ENCODE peak calls at places on chromosomes 5 and 9, in nine cellular contexts. B is right atrium auricular region, U is tibial nerve, C is foreskin fibroblast, M is IMR-90, K is adrenal gland, Z is nephron progenitor cell, O is GM10248, H is body of pancreas. T is an unnamed sample.
A peak's percentile ranks its signal among the peaks of the same experiment; 100 is the strongest.

GRCh38 chr5:132495672-132496630 is 5.4 kb upstream of the IRF1 start:
- DNase-seq in B (peak; percentile 88), U (peak; percentile 74), C (peak; percentile 95), M (peak; percentile 82), K (peak; percentile 79), Z (peak; percentile 81), O (peak; percentile 83), H (peak; percentile 98), T (peak; percentile 99)

GRCh38 chr5:132428811-132429440 is 59.4 kb downstream of the SLC22A5 start:
- DNase-seq in B (peak; percentile 23), U (no peak), C (peak; percentile 80), M (peak; percentile 87), K (no peak), Z (no peak), O (no peak), H (no peak), T (no peak)

GRCh38 chr5:9852686-9853085 is 222.5 kb upstream of the TAS2R1 start:
- DNase-seq in B (no peak), U (no peak), C (peak; percentile 88), M (peak; percentile 71), K (no peak), Z (no peak), O (no peak), H (no peak), T (no peak)

GRCh38 chr5:16552666-16553343 is 64.0 kb downstream of the RETREG1 start:
- DNase-seq in B (peak; percentile 76), U (peak; percentile 76), C (peak; percentile 85), M (peak; percentile 55), K (peak; percentile 48), Z (peak; percentile 78), O (peak; percentile 44), H (peak; percentile 89), T (peak; percentile 88)

GRCh38 chr5:98433673-98434072 is 339.8 kb upstream of the RGMB start:
- DNase-seq in B (no peak), U (no peak), C (peak; percentile 46), M (peak; percentile 62), K (no peak), Z (no peak), O (no peak), H (no peak), T (no peak)

GRCh38 chr5:13218518-13218917 is 726.0 kb downstream of the DNAH5 start:
- DNase-seq in B (no peak), U (no peak), C (no peak), M (no peak), K (no peak), Z (no peak), O (no peak), H (no peak), T (no peak)

GRCh38 chr9:121029469-121029868 is 20.6 kb downstream of the C5 start:
- DNase-seq in B (no peak), U (no peak), C (no peak), M (no peak), K (no peak), Z (no peak), O (no peak), H (no peak), T (no peak)

GRCh38 chr5:150505041-150505511 is 2.9 kb upstream of the NDST1 start:
- DNase-seq in B (no peak), U (no peak), C (no peak), M (no peak), K (no peak), Z (no peak), O (no peak), H (no peak), T (no peak)

GRCh38 chr9:114539718-114540410 is 34.6 kb upstream of the WHRN start:
- DNase-seq in B (no peak), U (no peak), C (no peak), M (no peak), K (no peak), Z (no peak), O (no peak), H (no peak), T (no peak)

GRCh38 chr9:127525426-127526188 is 74.3 kb downstream of the LRSAM1 start:
- DNase-seq in B (no peak), U (no peak), C (peak; percentile 75), M (peak; percentile 58), K (no peak), Z (no peak), O (no peak), H (peak; percentile 30), T (no peak)

GRCh38 chr9:89616411-89616810 is 11.6 kb downstream of the GADD45G start:
- DNase-seq in B (no peak), U (no peak), C (no peak), M (no peak), K (no peak), Z (no peak), O (no peak), H (no peak), T (no peak)

DNA sequence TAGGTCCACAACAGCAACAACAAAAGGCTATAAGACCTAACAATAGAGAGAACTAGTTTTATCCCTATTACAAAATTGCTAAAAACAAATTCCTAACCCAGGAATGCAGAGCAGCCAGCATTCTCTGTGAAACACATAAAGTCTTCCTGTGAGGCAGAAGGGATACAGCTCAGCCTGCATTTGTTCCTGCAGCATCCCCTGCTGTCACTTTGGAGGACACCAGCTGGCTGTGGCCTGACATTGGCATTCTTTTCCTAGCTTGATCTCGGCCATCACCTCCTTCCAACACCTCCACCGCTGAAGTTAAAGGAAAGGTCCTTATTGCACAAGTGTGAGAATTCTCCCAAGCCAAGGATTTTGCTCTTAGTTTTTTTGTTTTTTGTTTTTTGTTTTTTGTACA is 186.1 kb downstream of the SNCAIP start:
- DNase-seq in B (no peak), U (no peak), C (peak; percentile 40), M (peak; percentile 32), K (no peak), Z (peak; percentile 17), O (no peak), H (no peak), T (no peak)
- TF ChIP-seq CTCF in B (no peak), U (no peak), C (peak; percentile 44), M (peak; percentile 57), K (no peak), Z (peak; percentile 51), O (no peak), H (no peak), T (no peak)

GRCh38 chr9:99154356-99154755 is 49.4 kb downstream of the TGFBR1 start:
- DNase-seq in B (no peak), U (no peak), C (no peak), M (no peak), K (no peak), Z (no peak), O (no peak), H (no peak), T (no peak)
- TF ChIP-seq CTCF in B (no peak), U (no peak), C (no peak), M (no peak), K (no peak), Z (no peak), O (no peak), H (no peak), T (no peak)

GRCh38 chr5:178318893-178319292 is 86.3 kb upstream of the PHYKPL start:
- DNase-seq in B (no peak), U (no peak), C (no peak), M (no peak), K (no peak), Z (no peak), O (no peak), H (no peak), T (no peak)

GRCh38 chr5:178322736-178323540 is 90.3 kb upstream of the PHYKPL start:
- DNase-seq in B (no peak), U (no peak), C (no peak), M (no peak), K (no peak), Z (no peak), O (no peak), H (no peak), T (no peak)

GRCh38 chr5:178320281-178320855 is 87.8 kb upstream of the PHYKPL start:
- DNase-seq in B (no peak), U (no peak), C (no peak), M (no peak), K (no peak), Z (no peak), O (no peak), H (no peak), T (no peak)

GRCh38 chr5:178318382-178318781 is 85.8 kb upstream of the PHYKPL start:
- DNase-seq in B (no peak), U (no peak), C (no peak), M (no peak), K (no peak), Z (no peak), O (no peak), H (no peak), T (no peak)

DNA sequence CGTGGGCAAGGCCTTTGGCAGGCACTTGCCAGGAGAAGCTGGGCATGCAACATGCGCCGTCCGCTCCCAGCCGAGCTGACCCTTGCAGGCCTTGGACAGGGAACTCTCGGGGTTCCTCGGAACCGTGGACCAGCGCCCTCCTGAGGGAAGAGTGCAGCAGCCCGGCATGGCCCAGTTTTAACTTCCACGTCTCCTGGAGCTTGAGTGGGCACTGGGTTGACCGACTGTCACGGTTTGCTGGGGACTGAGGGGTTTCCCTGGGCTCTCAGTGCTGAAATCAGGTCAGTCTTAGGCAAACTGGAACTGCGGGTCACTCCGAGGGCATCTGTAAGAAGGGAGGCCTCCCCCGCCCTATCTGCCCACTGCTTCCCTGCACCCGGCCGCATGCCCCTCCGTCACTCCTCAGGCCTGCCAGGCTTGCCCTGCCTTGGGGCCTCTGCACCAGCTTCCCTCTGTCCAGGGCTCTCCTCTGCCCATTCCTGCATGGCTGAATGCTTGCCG is 87.0 kb upstream of the PHYKPL start:
- DNase-seq in B (no peak), U (no peak), C (no peak), M (no peak), K (no peak), Z (no peak), O (no peak), H (no peak), T (no peak)
- TF ChIP-seq CTCF in B (no peak), U (no peak), C (no peak), M (no peak), K (no peak), Z (no peak), O (no peak), H (no peak), T (no peak)

DNA sequence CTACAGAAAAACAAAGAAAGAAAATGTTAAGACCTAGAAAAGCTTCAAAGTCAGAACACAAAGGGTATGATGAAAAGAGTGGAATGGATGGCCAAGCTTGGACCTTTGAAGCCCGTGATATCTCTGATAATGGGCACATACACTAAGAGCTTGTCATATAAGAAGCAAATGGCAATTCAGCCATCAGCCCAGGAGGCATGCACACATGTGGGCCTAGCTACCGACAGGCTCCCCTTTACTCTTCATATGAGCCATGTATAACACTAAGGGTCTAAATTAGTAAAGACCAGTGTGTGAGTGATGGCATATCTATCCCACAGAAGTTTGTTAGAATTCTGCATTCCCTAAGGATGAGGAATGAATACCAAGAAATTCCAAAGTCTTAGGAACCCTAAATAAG is 20.1 kb downstream of the GRHPR start:
- DNase-seq in B (no peak), U (no peak), C (no peak), M (no peak), K (no peak), Z (no peak), O (no peak), H (no peak), T (no peak)
- TF ChIP-seq CTCF in B (no peak), U (no peak), C (no peak), M (no peak), K (no peak), Z (no peak), O (no peak), H (no peak), T (no peak)